ENCODE peak calls at places on chromosomes 12 and 14, in seven cellular contexts. Z, K, G, C, J, A and F are unnamed samples.

GRCh38 chr14:59176764-59177163 is 11.7 kb upstream of the DAAM1 start:
- DNase-seq in Z (no peak), K (no peak), G (no peak), C (no peak), J (no peak), A (no peak), F (no peak)

GRCh38 chr14:35365130-35366047 is 39.2 kb downstream of the NFKBIA start:
- DNase-seq in Z (peak), K (peak), G (peak), C (no peak), J (peak), A (no peak), F (no peak)

GRCh38 chr12:49200882-49201594 is 12.2 kb upstream of the TUBA1A start:
- DNase-seq in Z (peak), K (peak), G (peak), C (no peak), J (no peak), A (no peak), F (peak)

GRCh38 chr12:7242176-7243101 is 53.0 kb downstream of the PEX5 start:
- DNase-seq in Z (no peak), K (no peak), G (no peak), C (no peak), J (no peak), A (no peak), F (no peak)

GRCh38 chr12:94553130-94553519 is 93.5 kb upstream of the CEP83 start:
- DNase-seq in Z (peak), K (peak), G (peak), C (no peak), J (peak), A (no peak), F (no peak)

GRCh38 chr14:59305231-59305630 is 116.8 kb downstream of the DAAM1 start:
- DNase-seq in Z (no peak), K (no peak), G (no peak), C (no peak), J (no peak), A (no peak), F (no peak)

GRCh38 chr14:102236026-102236425 is 68.9 kb downstream of the MOK start:
- DNase-seq in Z (no peak), K (no peak), G (no peak), C (no peak), J (no peak), A (no peak), F (no peak)

GRCh38 chr14:21525571-21525970 is 575 bp downstream of the SALL2 start:
- DNase-seq in Z (no peak), K (no peak), G (no peak), C (no peak), J (no peak), A (no peak), F (peak)